ENCODE peak calls at places on chromosomes 3 and 15, in seven cellular contexts. One of them, this sample, is unnamed.

GRCh38 chr3:176734146-176734545 is 463.1 kb downstream of the TBL1XR1 start:
- DNase-seq in A549: no peak
- DNase-seq in IMR-90: no peak
- DNase-seq in body of pancreas: no peak
- DNase-seq in upper lobe of left lung: no peak
- DNase-seq in HCT116: no peak
- DNase-seq in uterus: no peak
- DNase-seq in this sample: no peak

GRCh38 chr15:49135342-49135857 is 20.0 kb downstream of the COPS2 start:
- DNase-seq in A549: no peak
- DNase-seq in IMR-90: peak; percentile 6
- DNase-seq in body of pancreas: no peak
- DNase-seq in upper lobe of left lung: no peak
- DNase-seq in HCT116: no peak
- DNase-seq in uterus: no peak
- DNase-seq in this sample: no peak

GRCh38 chr15:75714195-75714594 is 1.5 kb upstream of the CSPG4 start:
- DNase-seq in A549: no peak
- DNase-seq in IMR-90: no peak
- DNase-seq in body of pancreas: no peak
- DNase-seq in upper lobe of left lung: no peak
- DNase-seq in HCT116: no peak
- DNase-seq in uterus: no peak
- DNase-seq in this sample: no peak

GRCh38 chr15:80418892-80419537 is 14.8 kb downstream of the ARNT2 start:
- DNase-seq in A549: peak; percentile 73
- DNase-seq in IMR-90: peak; percentile 72
- DNase-seq in body of pancreas: peak; percentile 51
- DNase-seq in upper lobe of left lung: no peak
- DNase-seq in HCT116: peak; percentile 34
- DNase-seq in uterus: no peak
- DNase-seq in this sample: peak; percentile 57

GRCh38 chr15:73318463-73319351 is 50.1 kb downstream of the HCN4 start:
- DNase-seq in A549: no peak
- DNase-seq in IMR-90: no peak
- DNase-seq in body of pancreas: no peak
- DNase-seq in upper lobe of left lung: peak; percentile 16
- DNase-seq in HCT116: no peak
- DNase-seq in uterus: no peak
- DNase-seq in this sample: no peak

GRCh38 chr3:151402349-151402748 is 17.8 kb upstream of the P2RY12 start:
- DNase-seq in A549: no peak
- DNase-seq in IMR-90: no peak
- DNase-seq in body of pancreas: no peak
- DNase-seq in upper lobe of left lung: no peak
- DNase-seq in HCT116: no peak
- DNase-seq in uterus: no peak
- DNase-seq in this sample: no peak

GRCh38 chr3:86815880-86816279 is 175.1 kb downstream of the VGLL3 start:
- DNase-seq in A549: no peak
- DNase-seq in IMR-90: no peak
- DNase-seq in body of pancreas: no peak
- DNase-seq in upper lobe of left lung: no peak
- DNase-seq in HCT116: no peak
- DNase-seq in uterus: no peak
- DNase-seq in this sample: no peak

GRCh38 chr3:41050149-41050548 is 149.2 kb upstream of the CTNNB1 start:
- DNase-seq in A549: no peak
- DNase-seq in IMR-90: no peak
- DNase-seq in body of pancreas: no peak
- DNase-seq in upper lobe of left lung: no peak
- DNase-seq in HCT116: no peak
- DNase-seq in uterus: no peak
- DNase-seq in this sample: no peak

GRCh38 chr3:114408763-114409162 is 114.9 kb downstream of the TIGIT start:
- DNase-seq in A549: no peak
- DNase-seq in IMR-90: no peak
- DNase-seq in body of pancreas: no peak
- DNase-seq in upper lobe of left lung: no peak
- DNase-seq in HCT116: no peak
- DNase-seq in uterus: no peak
- DNase-seq in this sample: no peak

GRCh38 chr3:157559401-157559800 is 56.2 kb upstream of the VEPH1 start:
- DNase-seq in A549: no peak
- DNase-seq in IMR-90: peak; percentile 42
- DNase-seq in body of pancreas: no peak
- DNase-seq in upper lobe of left lung: no peak
- DNase-seq in HCT116: no peak
- DNase-seq in uterus: no peak
- DNase-seq in this sample: no peak

GRCh38 chr3:89380006-89380405 is 272.6 kb downstream of the EPHA3 start:
- DNase-seq in A549: no peak
- DNase-seq in IMR-90: peak; percentile 54
- DNase-seq in body of pancreas: no peak
- DNase-seq in upper lobe of left lung: no peak
- DNase-seq in HCT116: no peak
- DNase-seq in uterus: no peak
- DNase-seq in this sample: no peak

GRCh38 chr3:48405343-48405881 is 24.5 kb downstream of the PLXNB1 start:
- DNase-seq in A549: no peak
- DNase-seq in IMR-90: no peak
- DNase-seq in body of pancreas: peak; percentile 9
- DNase-seq in upper lobe of left lung: peak; percentile 19
- DNase-seq in HCT116: no peak
- DNase-seq in uterus: peak; percentile 14
- DNase-seq in this sample: peak; percentile 41

GRCh38 chr3:101942356-101942755 is 93.0 kb downstream of the NFKBIZ start:
- DNase-seq in A549: no peak
- DNase-seq in IMR-90: no peak
- DNase-seq in body of pancreas: no peak
- DNase-seq in upper lobe of left lung: no peak
- DNase-seq in HCT116: no peak
- DNase-seq in uterus: no peak
- DNase-seq in this sample: no peak
- H3K4me1 ChIP-seq in A549: peaks cover 12% of the 10 kb centered on the region
- H3K4me1 ChIP-seq in IMR-90: peaks cover 23% of the 10 kb centered on the region
- H3K4me1 ChIP-seq in body of pancreas: no peaks in the 10 kb centered on the region
- H3K4me1 ChIP-seq in upper lobe of left lung: peaks cover 9% of the 10 kb centered on the region
- H3K4me1 ChIP-seq in HCT116: no peaks in the 10 kb centered on the region
- H3K4me1 ChIP-seq in uterus: no peaks in the 10 kb centered on the region
- H3K4me1 ChIP-seq in this sample: peaks cover 4% of the 10 kb centered on the region

DNA sequence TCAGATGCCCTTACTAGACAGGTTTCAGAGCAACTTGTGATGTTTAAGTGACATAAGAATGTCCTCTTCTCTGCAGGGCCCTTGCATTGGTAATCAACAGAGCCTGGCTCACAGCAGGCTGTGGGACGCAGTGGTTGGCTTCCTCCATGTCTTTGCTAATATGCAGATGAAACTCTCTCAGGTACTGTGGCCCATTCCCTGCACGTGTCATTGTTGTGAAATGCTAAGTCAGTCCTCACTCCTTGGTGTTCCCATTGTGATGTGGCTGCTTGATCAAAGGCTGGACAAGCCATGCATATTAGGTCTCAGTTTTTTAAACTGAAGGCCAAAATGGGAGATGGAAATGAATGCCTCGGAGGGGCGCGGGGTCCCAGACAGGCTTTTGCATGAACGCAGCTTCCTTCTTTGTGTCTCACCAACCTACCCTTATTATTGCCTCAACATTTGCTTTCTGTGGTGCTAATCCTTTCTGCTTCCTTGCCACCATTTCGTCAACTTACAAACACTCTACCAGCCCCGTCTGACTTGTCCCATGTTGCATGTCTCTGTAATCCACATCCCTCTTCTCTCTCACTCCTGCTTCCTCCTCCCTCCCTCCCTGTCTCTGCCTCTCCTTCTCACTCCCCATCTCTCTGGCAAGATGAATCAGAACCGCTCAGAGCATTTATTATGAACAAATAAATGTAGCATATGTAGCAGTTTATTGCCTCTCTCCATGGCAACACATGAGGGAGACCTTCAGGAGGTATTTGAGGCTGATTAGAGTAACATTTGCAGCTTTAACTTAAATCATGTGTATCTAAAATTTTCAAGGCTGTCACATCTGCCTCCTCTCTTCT is 133.2 kb upstream of the CHRM5 start:
- DNase-seq in A549: no peak
- DNase-seq in IMR-90: no peak
- DNase-seq in body of pancreas: no peak
- DNase-seq in upper lobe of left lung: no peak
- DNase-seq in HCT116: no peak
- DNase-seq in uterus: no peak
- DNase-seq in this sample: no peak
- TF ChIP-seq POLR2A in A549: no peak
- TF ChIP-seq POLR2A in IMR-90: no peak
- TF ChIP-seq POLR2A in body of pancreas: no peak
- TF ChIP-seq POLR2A in upper lobe of left lung: no peak
- TF ChIP-seq POLR2A in HCT116: no peak
- TF ChIP-seq POLR2A in uterus: no peak
- TF ChIP-seq POLR2A in this sample: no peak

GRCh38 chr3:15861163-15861562 is 63.4 kb upstream of the ANKRD28 start:
- DNase-seq in A549: no peak
- DNase-seq in IMR-90: no peak
- DNase-seq in body of pancreas: no peak
- DNase-seq in upper lobe of left lung: no peak
- DNase-seq in HCT116: no peak
- DNase-seq in uterus: no peak
- DNase-seq in this sample: no peak

GRCh38 chr3:15859507-15860013 is 61.8 kb upstream of the ANKRD28 start:
- DNase-seq in A549: peak; percentile 86
- DNase-seq in IMR-90: peak; percentile 74
- DNase-seq in body of pancreas: peak; percentile 86
- DNase-seq in upper lobe of left lung: peak; percentile 89
- DNase-seq in HCT116: peak; percentile 52
- DNase-seq in uterus: peak; percentile 73
- DNase-seq in this sample: peak; percentile 90

GRCh38 chr3:15860014-15860934 is 62.5 kb upstream of the ANKRD28 start:
- DNase-seq in A549: peak; percentile 81
- DNase-seq in IMR-90: peak; percentile 58
- DNase-seq in body of pancreas: peak; percentile 42
- DNase-seq in upper lobe of left lung: peak; percentile 25
- DNase-seq in HCT116: peak; percentile 49
- DNase-seq in uterus: peak; percentile 36
- DNase-seq in this sample: peak; percentile 52

DNA sequence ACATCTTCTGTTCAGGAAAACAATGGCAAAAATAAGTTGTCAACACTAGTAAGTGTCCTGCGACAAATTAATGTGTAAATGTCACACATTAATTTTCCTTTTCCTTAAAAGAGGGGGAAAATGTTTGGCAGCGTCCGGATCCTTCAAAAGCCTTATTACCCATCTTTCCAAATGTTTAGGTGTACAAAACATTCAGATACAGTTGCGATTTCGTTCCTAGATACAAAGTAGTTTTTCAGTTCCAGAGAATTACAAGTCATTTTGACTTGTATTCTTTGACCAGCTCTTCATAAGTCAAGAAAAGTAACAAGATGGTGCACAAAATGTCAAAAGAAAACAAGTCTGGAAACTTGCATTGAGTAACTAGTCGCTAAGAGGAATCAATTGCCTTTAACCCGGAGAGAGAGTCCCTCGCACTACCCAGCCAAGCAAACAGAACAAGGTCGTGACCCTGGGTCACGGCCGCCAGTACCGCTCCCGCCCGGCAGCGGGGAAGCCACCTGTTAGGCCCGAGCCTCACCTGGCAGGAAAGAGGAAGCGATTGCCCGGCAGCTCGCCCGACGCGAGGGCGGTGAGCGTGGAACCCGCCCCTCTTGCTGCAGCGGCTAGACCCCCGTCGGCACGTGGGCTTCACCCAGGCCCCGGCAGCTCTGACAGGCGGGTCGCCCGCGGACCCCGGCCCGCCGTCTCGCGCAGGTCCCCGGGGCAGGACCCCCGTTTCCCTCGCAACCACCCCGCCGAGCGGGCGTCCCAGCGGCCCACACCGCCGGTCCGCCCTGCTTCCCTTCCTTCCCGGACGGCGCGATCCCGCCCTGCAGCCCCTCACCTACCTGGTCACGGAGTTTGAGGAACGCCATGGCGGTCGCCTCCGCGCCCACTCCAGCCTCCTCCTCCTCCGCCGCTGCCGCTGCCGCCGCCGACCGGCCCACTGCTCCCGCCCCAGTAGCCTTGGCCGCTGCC is 61.0 kb upstream of the ANKRD28 start:
- DNase-seq in A549: peak; percentile 41
- DNase-seq in IMR-90: no peak
- DNase-seq in body of pancreas: peak; percentile 84
- DNase-seq in upper lobe of left lung: peak; percentile 80
- DNase-seq in HCT116: no peak
- DNase-seq in uterus: peak; percentile 22
- DNase-seq in this sample: peak; percentile 78
- H3K27ac ChIP-seq in A549: peak overlapping the region; percentile 83
- H3K27ac ChIP-seq in IMR-90: peak overlapping the region; percentile 59
- H3K27ac ChIP-seq in body of pancreas: peak overlapping the region; percentile 97
- H3K27ac ChIP-seq in upper lobe of left lung: peak overlapping the region; percentile 81
- H3K27ac ChIP-seq in HCT116: peak overlapping the region; percentile 86
- H3K27ac ChIP-seq in uterus: peak overlapping the region; percentile 79
- H3K27ac ChIP-seq in this sample: peak overlapping the region; percentile 90

DNA sequence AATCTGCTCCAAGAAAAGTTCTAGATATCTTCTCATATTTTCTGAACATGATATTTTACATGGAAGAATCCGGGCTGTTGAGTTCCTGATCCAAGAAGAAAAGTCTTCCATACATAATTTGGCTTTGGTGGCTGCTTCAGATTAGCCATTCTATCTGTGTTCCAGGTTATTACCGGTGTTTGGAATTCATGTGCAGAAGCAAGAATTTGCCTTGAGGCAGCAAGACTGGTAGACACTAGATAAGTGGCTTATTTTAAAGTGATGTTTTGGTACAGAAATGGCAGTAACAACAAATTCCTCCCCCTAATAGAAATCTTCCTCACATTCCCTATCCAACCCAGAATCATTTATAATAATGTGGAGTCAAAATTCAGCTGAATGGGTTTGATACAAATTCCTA is 29.2 kb downstream of the MITF start:
- DNase-seq in A549: no peak
- DNase-seq in IMR-90: no peak
- DNase-seq in body of pancreas: no peak
- DNase-seq in upper lobe of left lung: no peak
- DNase-seq in HCT116: no peak
- DNase-seq in uterus: no peak
- DNase-seq in this sample: no peak
- H3K4me1 ChIP-seq in A549: peaks cover 70% of the 10 kb centered on the region
- H3K4me1 ChIP-seq in IMR-90: peaks cover 23% of the 10 kb centered on the region
- H3K4me1 ChIP-seq in body of pancreas: peaks cover 31% of the 10 kb centered on the region
- H3K4me1 ChIP-seq in upper lobe of left lung: peaks cover 23% of the 10 kb centered on the region
- H3K4me1 ChIP-seq in HCT116: no peaks in the 10 kb centered on the region
- H3K4me1 ChIP-seq in uterus: no peaks in the 10 kb centered on the region
- H3K4me1 ChIP-seq in this sample: no peaks in the 10 kb centered on the region

DNA sequence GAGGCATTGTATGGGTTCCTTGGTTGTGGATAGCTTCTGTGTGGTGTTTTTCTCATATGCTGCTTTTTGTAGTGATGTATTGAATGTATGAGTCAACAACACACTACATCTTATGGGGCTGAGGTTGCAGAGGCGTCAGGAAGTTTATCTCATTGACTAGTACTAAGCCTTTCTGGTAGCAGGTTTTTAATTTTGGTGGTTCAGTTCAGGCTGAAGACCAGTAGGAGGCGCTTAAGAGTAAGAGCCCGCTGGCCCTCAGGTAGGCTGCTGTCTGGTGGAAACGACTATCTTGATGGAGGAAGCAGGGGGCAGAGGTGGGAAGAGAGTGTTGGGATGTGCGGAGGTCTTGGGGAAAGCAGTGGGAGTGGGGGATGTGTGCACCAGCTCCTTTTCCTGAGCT is 62.4 kb downstream of the RTP4 start:
- DNase-seq in A549: no peak
- DNase-seq in IMR-90: no peak
- DNase-seq in body of pancreas: no peak
- DNase-seq in upper lobe of left lung: no peak
- DNase-seq in HCT116: no peak
- DNase-seq in uterus: no peak
- DNase-seq in this sample: no peak
- TF ChIP-seq POLR2A in A549: no peak
- TF ChIP-seq POLR2A in IMR-90: no peak
- TF ChIP-seq POLR2A in body of pancreas: no peak
- TF ChIP-seq POLR2A in upper lobe of left lung: no peak
- TF ChIP-seq POLR2A in HCT116: no peak
- TF ChIP-seq POLR2A in uterus: no peak
- TF ChIP-seq POLR2A in this sample: no peak